ENCODE peak calls at places on chromosomes 1 and 21, in eight cellular contexts. T, X, N, P, Z, I, G and C are unnamed samples.

GRCh38 chr1:208083016-208083714 is 161.0 kb downstream of the PLXNA2 start:
- DNase-seq in X (no peak), P (peak; percentile 47), T (no peak), I (no peak), G (no peak), Z (no peak), N (no peak), C (no peak)

GRCh38 chr1:91937613-91938012 is 11.6 kb upstream of the BRDT start:
- DNase-seq in Z (no peak), I (no peak), T (no peak), X (no peak), N (no peak), G (no peak), P (no peak), C (no peak)

GRCh38 chr21:14075346-14076142 is 135.2 kb downstream of the LIPI start:
- DNase-seq in X (no peak), I (no peak), Z (no peak), T (no peak), G (no peak), N (no peak), P (no peak), C (no peak)

GRCh38 chr1:206757524-206758266 is 12.9 kb upstream of the IL19 start:
- DNase-seq in I (peak; percentile 79), X (no peak), P (no peak), Z (no peak), N (no peak), T (no peak), G (peak; percentile 22), C (no peak)

GRCh38 chr1:50348449-50349241 is 74.6 kb downstream of the DMRTA2 start:
- DNase-seq in Z (peak; percentile 77), N (no peak), X (peak; percentile 43), P (peak; percentile 85), G (no peak), I (peak; percentile 40), T (peak; percentile 87), C (peak; percentile 64)

GRCh38 chr1:15400627-15401026 is 9.1 kb upstream of the EFHD2 start:
- DNase-seq in G (no peak), P (no peak), Z (no peak), X (no peak), N (no peak), I (no peak), T (no peak), C (no peak)

GRCh38 chr1:11441211-11441952 is 37.6 kb upstream of the DISP3 start:
- DNase-seq in T (no peak), X (no peak), N (no peak), G (no peak), P (no peak), Z (no peak), I (no peak), C (no peak)

GRCh38 chr1:40363721-40364120 is 9.8 kb upstream of the SMAP2 start:
- DNase-seq in G (no peak), N (no peak), Z (no peak), T (no peak), P (peak; percentile 42), I (no peak), X (no peak), C (no peak)

GRCh38 chr21:37119421-37120218 is 46.6 kb downstream of the TTC3 start:
- DNase-seq in Z (no peak), N (no peak), I (no peak), X (no peak), G (no peak), T (no peak), P (peak; percentile 67), C (no peak)

GRCh38 chr1:179809506-179810366 is 66.6 kb downstream of the FAM163A start:
- DNase-seq in G (peak; percentile 54), I (peak; percentile 70), N (peak; percentile 66), T (peak; percentile 87), P (peak; percentile 87), Z (peak; percentile 77), X (peak; percentile 73), C (peak; percentile 52)

GRCh38 chr1:46466477-46467182 is 23.0 kb upstream of the DMBX1 start:
- DNase-seq in G (no peak), N (no peak), X (no peak), I (no peak), T (peak; percentile 60), P (peak; percentile 99), Z (no peak), C (peak; percentile 57)

GRCh38 chr1:119046429-119047039 is 58.4 kb upstream of the TBX15 start:
- DNase-seq in T (peak; percentile 40), P (no peak), N (no peak), Z (peak; percentile 78), X (peak; percentile 37), I (no peak), G (no peak), C (no peak)

GRCh38 chr1:20190256-20190655 is 3.9 kb upstream of the PLA2G2C start:
- DNase-seq in I (no peak), X (no peak), P (no peak), G (no peak), N (no peak), T (no peak), Z (no peak), C (no peak)

GRCh38 chr1:53462213-53462612 is 3.0 kb downstream of the DMRTB1 start:
- DNase-seq in T (no peak), N (no peak), G (no peak), X (no peak), Z (no peak), I (no peak), P (no peak), C (no peak)

GRCh38 chr1:79259390-79260336 is 253.1 kb upstream of the ADGRL4 start:
- DNase-seq in X (no peak), G (no peak), P (peak; percentile 27), N (no peak), Z (peak; percentile 72), I (no peak), T (peak; percentile 72), C (no peak)

GRCh38 chr1:205774277-205775014 is 836 bp downstream of the RAB29 start:
- DNase-seq in I (peak; percentile 27), N (no peak), Z (peak; percentile 9), G (peak; percentile 11), X (no peak), T (peak; percentile 48), P (peak; percentile 42), C (no peak)

DNA sequence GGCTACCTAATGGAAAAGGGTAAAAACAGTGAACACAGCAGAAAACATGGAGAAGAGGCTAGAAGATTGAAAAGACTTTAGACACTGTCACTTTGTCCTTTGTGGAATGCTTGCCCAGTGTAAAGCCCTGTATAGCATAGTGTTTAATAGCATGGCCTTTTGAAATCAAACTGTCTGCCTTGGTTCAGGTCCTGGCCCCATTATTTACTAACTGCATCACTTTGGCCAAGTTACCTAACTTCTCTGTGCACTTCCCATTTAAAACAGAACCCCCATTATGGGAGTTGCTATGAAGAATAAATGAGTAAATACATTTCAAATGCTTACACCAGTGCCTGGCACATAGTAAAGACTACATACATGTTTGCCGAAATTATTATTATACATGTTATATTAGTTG is 12.1 kb downstream of the PHC2 start:
- DNase-seq in N (no peak), T (no peak), X (no peak), P (no peak), G (no peak), Z (no peak), I (no peak), C (no peak)
- H3K4me3 ChIP-seq in N (no peak overlapping the region), T (no peak overlapping the region), X (no peak overlapping the region), P (no peak overlapping the region), G (no peak overlapping the region), Z (no peak overlapping the region), I (no peak overlapping the region), C (no peak overlapping the region)

GRCh38 chr21:9738527-9738926 is 782.9 kb upstream of the TPTE start:
- DNase-seq in G (no peak), P (no peak), T (no peak), X (no peak), N (no peak), Z (no peak), I (no peak), C (no peak)
- H3K9me3 ChIP-seq in G (peaks cover 9% of the 10 kb centered on the region), P (peaks cover 71% of the 10 kb centered on the region), T (peaks cover 11% of the 10 kb centered on the region), X (no peaks in the 10 kb centered on the region), N (no peaks in the 10 kb centered on the region), Z (no peaks in the 10 kb centered on the region), I (peaks cover 12% of the 10 kb centered on the region), C (peaks cover 6% of the 10 kb centered on the region)

GRCh38 chr1:23420778-23421177 is 3.8 kb downstream of the TCEA3 start:
- DNase-seq in T (no peak), G (no peak), Z (no peak), I (no peak), N (peak; percentile 74), X (no peak), P (no peak), C (no peak)
- H3K27me3 ChIP-seq in T (no peaks in the 10 kb centered on the region), G (no peaks in the 10 kb centered on the region), Z (no peaks in the 10 kb centered on the region), I (peaks cover 2% of the 10 kb centered on the region), N (no peaks in the 10 kb centered on the region), X (no peaks in the 10 kb centered on the region), P (peaks cover 100% of the 10 kb centered on the region), C (no peaks in the 10 kb centered on the region)

DNA sequence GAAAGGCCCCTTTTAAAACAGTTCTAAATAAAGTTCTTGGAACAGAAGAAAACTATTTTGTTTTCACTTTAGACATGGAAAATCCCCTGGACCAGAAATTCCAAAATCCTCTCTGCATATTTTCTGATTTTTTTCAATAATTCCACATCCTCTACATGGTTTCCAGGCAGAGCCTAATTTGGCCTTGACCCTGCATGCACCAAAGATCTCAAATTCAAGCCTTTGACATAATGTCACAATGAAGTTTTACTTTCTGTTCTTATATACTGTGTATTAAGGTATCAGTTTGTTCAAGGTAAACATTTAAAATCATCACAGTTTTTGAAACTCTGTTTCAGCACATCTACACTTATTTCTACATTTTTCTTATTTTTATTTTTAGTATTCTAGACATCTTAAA is 12.2 kb upstream of the NPL start:
- DNase-seq in X (no peak), Z (no peak), I (no peak), P (no peak), T (no peak), N (no peak), G (no peak), C (no peak)
- H3K4me3 ChIP-seq in X (no peak overlapping the region), Z (no peak overlapping the region), I (no peak overlapping the region), P (no peak overlapping the region), T (no peak overlapping the region), N (no peak overlapping the region), G (no peak overlapping the region), C (no peak overlapping the region)

GRCh38 chr1:32240140-32240951 is 6.7 kb upstream of the FAM167B start:
- DNase-seq in T (peak; percentile 76), Z (peak; percentile 48), X (peak; percentile 82), I (peak; percentile 72), G (peak; percentile 42), P (peak; percentile 99), N (peak; percentile 75), C (peak; percentile 62)

GRCh38 chr1:32242341-32242851 is 4.6 kb upstream of the FAM167B start:
- DNase-seq in T (no peak), Z (peak; percentile 43), I (no peak), N (peak; percentile 58), G (no peak), P (peak; percentile 54), X (peak; percentile 45), C (peak; percentile 44)

GRCh38 chr1:32241011-32241763 is 5.8 kb upstream of the FAM167B start:
- DNase-seq in Z (peak; percentile 58), G (no peak), T (peak; percentile 74), N (peak; percentile 83), X (peak; percentile 76), I (peak; percentile 41), P (peak; percentile 77), C (peak; percentile 61)

GRCh38 chr1:32239335-32239734 is 7.7 kb upstream of the FAM167B start:
- DNase-seq in I (no peak), X (no peak), P (peak; percentile 49), N (no peak), Z (no peak), G (no peak), T (no peak), C (no peak)

DNA sequence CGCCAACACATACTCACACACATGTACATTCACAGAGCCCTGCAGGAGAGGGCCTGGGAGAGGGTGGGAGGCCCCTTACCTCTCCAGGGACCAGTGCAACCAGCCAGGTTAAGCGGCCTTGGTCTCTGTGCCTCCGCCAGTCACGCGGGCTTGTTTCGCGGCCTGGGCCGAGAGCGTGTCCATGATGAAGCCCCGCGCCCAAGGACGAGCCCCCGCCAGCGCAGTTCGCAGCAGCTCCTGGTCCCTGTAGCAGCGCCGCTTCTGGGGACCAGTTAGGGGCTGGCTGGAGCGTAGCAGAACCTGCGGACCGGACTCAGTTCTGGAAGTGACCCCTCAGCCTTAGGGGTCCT is 7.3 kb upstream of the FAM167B start:
- DNase-seq in T (no peak), P (no peak), N (peak; percentile 54), G (no peak), Z (no peak), I (no peak), X (no peak), C (no peak)
- H3K9me3 ChIP-seq in T (no peaks in the 10 kb centered on the region), P (no peaks in the 10 kb centered on the region), N (no peaks in the 10 kb centered on the region), G (no peaks in the 10 kb centered on the region), Z (no peaks in the 10 kb centered on the region), I (no peaks in the 10 kb centered on the region), X (no peaks in the 10 kb centered on the region), C (no peaks in the 10 kb centered on the region)